ENCODE peak calls at places on chromosomes 5 and 9, in five cellular contexts. M is stomach, Y is transverse colon, R is sigmoid colon, O is spleen. P is an unnamed sample.

GRCh38 chr5:123776761-123777160 is 264.8 kb downstream of the CSNK1G3 start:
- DNase-seq in R (no peak), O (no peak), M (no peak), Y (no peak), P (no peak)

GRCh38 chr5:68141494-68141893 is 74.1 kb upstream of the PIK3R1 start:
- DNase-seq in M (no peak), R (no peak), Y (no peak), O (no peak), P (no peak)

GRCh38 chr9:130352081-130352480 is 86.5 kb downstream of the HMCN2 start:
- DNase-seq in R (no peak), O (no peak), Y (peak), M (no peak), P (no peak)

GRCh38 chr5:109304323-109304722 is 105.5 kb downstream of the PJA2 start:
- DNase-seq in R (no peak), M (no peak), O (no peak), Y (no peak), P (no peak)

GRCh38 chr9:71663931-71664459 is 104.3 kb downstream of the CEMIP2 start:
- DNase-seq in O (no peak), Y (no peak), R (no peak), M (no peak), P (no peak)

GRCh38 chr5:7991125-7991821 is 122.3 kb downstream of the MTRR start:
- DNase-seq in Y (no peak), O (no peak), R (no peak), M (no peak), P (no peak)

GRCh38 chr5:131389869-131390265 is 126.0 kb downstream of the CDC42SE2 start:
- DNase-seq in M (no peak), R (no peak), O (no peak), Y (no peak), P (no peak)

GRCh38 chr5:160799160-160799559 is 52.9 kb downstream of the ATP10B start:
- DNase-seq in R (no peak), M (no peak), Y (no peak), O (no peak), P (no peak)

GRCh38 chr5:155091063-155091648 is 77.6 kb downstream of the KIF4B start:
- DNase-seq in Y (no peak), M (no peak), O (no peak), R (no peak), P (no peak)

GRCh38 chr5:171989946-171990712 is 16.3 kb downstream of the FBXW11 start:
- DNase-seq in M (no peak), O (no peak), R (no peak), Y (no peak), P (no peak)

GRCh38 chr5:67588389-67588788 is 391.8 kb upstream of the CD180 start:
- DNase-seq in M (no peak), R (no peak), O (no peak), Y (no peak), P (no peak)

GRCh38 chr5:98839469-98840383 is 66.3 kb downstream of the RGMB start:
- DNase-seq in Y (no peak), M (no peak), R (no peak), O (peak), P (no peak)

GRCh38 chr9:102069969-102070368 is 331.5 kb upstream of the GRIN3A start:
- DNase-seq in R (no peak), M (no peak), O (no peak), Y (no peak), P (no peak)

GRCh38 chr9:31847963-31848362 is 536.5 kb upstream of the ACO1 start:
- DNase-seq in M (no peak), O (no peak), Y (no peak), R (no peak), P (no peak)

GRCh38 chr5:13503017-13503416 is 441.5 kb downstream of the DNAH5 start:
- DNase-seq in M (no peak), O (no peak), R (no peak), Y (no peak), P (no peak)

GRCh38 chr5:38453506-38453905 is 102.9 kb downstream of the LIFR start:
- DNase-seq in Y (no peak), R (no peak), M (no peak), O (no peak), P (no peak)

GRCh38 chr5:132273631-132274030 is 16.1 kb downstream of the PDLIM4 start:
- DNase-seq in M (no peak), R (no peak), O (no peak), Y (no peak), P (no peak)

GRCh38 chr5:54825005-54825404 is 160.4 kb downstream of the ESM1 start:
- DNase-seq in M (no peak), R (no peak), Y (no peak), O (no peak), P (no peak)

GRCh38 chr9:137634016-137634415 is 15.2 kb downstream of the EHMT1 start:
- DNase-seq in O (no peak), R (no peak), Y (no peak), M (no peak), P (no peak)

GRCh38 chr5:144142030-144142825 is 28.2 kb downstream of the YIPF5 start:
- DNase-seq in Y (no peak), O (no peak), R (no peak), M (no peak), P (no peak)

GRCh38 chr9:13960011-13960765 is 353.8 kb downstream of the NFIB start:
- DNase-seq in M (no peak), R (no peak), O (no peak), Y (no peak), P (no peak)

GRCh38 chr9:134101623-134102149 is 33.9 kb upstream of the BRD3 start:
- DNase-seq in M (no peak), R (no peak), O (no peak), Y (no peak), P (peak)

GRCh38 chr5:150001660-150002493 is 1.3 kb downstream of the HMGXB3 start:
- DNase-seq in M (peak), Y (peak), O (no peak), R (peak), P (no peak)

GRCh38 chr5:34687269-34688011 is 31.3 kb downstream of the RAI14 start:
- DNase-seq in Y (no peak), M (no peak), R (no peak), O (no peak), P (no peak)

GRCh38 chr5:43075319-43076293 is 35.5 kb upstream of the ANXA2R start:
- DNase-seq in O (no peak), Y (no peak), M (no peak), R (no peak), P (no peak)

GRCh38 chr5:164296603-164297080 is 791.2 kb downstream of the MAT2B start:
- DNase-seq in R (no peak), M (no peak), O (peak), Y (no peak), P (no peak)

GRCh38 chr5:69493235-69493925 is 790 bp downstream of the OCLN start:
- DNase-seq in M (peak), O (peak), Y (peak), R (no peak), P (peak)

GRCh38 chr5:100659080-100659479 is 123.9 kb downstream of the FAM174A start:
- DNase-seq in O (no peak), R (no peak), M (no peak), Y (no peak), P (no peak)

GRCh38 chr5:79417495-79417894 is 96.4 kb downstream of the HOMER1 start:
- DNase-seq in R (no peak), M (no peak), O (no peak), Y (no peak), P (no peak)

GRCh38 chr5:171395042-171395441 is 7.4 kb downstream of the NPM1 start:
- DNase-seq in O (no peak), R (no peak), Y (no peak), M (no peak), P (no peak)

GRCh38 chr5:76851713-76852369 is 2.0 kb downstream of the S100Z start:
- DNase-seq in Y (no peak), M (no peak), R (no peak), O (no peak), P (peak)

GRCh38 chr9:22446950-22447606 is 454 bp downstream of the DMRTA1 start:
- DNase-seq in M (peak), Y (peak), O (peak), R (peak), P (peak)

GRCh38 chr9:107784235-107784958 is 294.8 kb upstream of the KLF4 start:
- DNase-seq in O (peak), R (peak), M (no peak), Y (no peak), P (no peak)

GRCh38 chr9:135766707-135767106 is 64.7 kb downstream of the KCNT1 start:
- DNase-seq in O (no peak), R (no peak), Y (no peak), M (no peak), P (no peak)

GRCh38 chr9:123414226-123414625 is 58.2 kb downstream of the CRB2 start:
- DNase-seq in O (peak), R (no peak), M (no peak), Y (no peak), P (no peak)

GRCh38 chr5:154475613-154476342 is 2.2 kb downstream of the HAND1 start:
- DNase-seq in Y (no peak), O (no peak), R (peak), M (no peak), P (no peak)

GRCh38 chr5:93924628-93925027 is 183.2 kb upstream of the POU5F2 start:
- DNase-seq in Y (no peak), O (no peak), R (no peak), M (no peak), P (no peak)

GRCh38 chr9:128282500-128282899 is 6.4 kb downstream of the SWI5 start:
- DNase-seq in R (no peak), M (no peak), O (no peak), Y (no peak), P (no peak)

GRCh38 chr9:120350596-120350995 is 229.4 kb downstream of the CDK5RAP2 start:
- DNase-seq in M (no peak), R (no peak), O (no peak), Y (no peak), P (no peak)

GRCh38 chr9:107188376-107188775 is 94.7 kb upstream of the RAD23B start:
- DNase-seq in O (no peak), M (no peak), R (no peak), Y (no peak), P (no peak)

GRCh38 chr5:169268019-169268418 is 32.9 kb downstream of the SLIT3 start:
- DNase-seq in O (no peak), M (no peak), R (no peak), Y (no peak), P (no peak)

GRCh38 chr5:169263591-169263990 is 37.3 kb downstream of the SLIT3 start:
- DNase-seq in O (no peak), Y (no peak), M (no peak), R (no peak), P (no peak)

GRCh38 chr5:169270827-169271226 is 30.1 kb downstream of the SLIT3 start:
- DNase-seq in M (no peak), O (no peak), R (no peak), Y (no peak), P (no peak)

DNA sequence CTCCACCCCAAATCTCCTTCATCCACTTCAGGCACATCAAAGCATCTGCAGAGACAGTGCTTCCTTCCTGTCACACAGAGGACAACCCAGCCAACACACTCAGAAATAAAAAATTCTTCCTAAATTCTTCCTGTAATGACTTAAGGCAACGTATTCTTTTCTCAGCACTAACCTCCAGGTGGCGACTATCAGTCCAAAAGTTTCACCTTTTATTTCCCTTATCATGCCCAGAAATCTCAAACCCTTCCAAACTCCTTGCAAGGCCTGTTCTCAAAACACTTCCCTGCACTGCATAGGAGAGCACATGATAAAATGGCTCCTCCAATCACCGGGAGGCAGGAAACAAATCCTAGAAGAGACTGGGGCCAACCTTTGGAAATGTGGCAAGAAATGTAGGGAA is 35.1 kb downstream of the SLIT3 start:
- DNase-seq in Y (no peak), M (no peak), O (no peak), R (no peak), P (no peak)
- TF ChIP-seq CTCF in Y (no peak), M (no peak), O (no peak), R (no peak), P (no peak)

DNA sequence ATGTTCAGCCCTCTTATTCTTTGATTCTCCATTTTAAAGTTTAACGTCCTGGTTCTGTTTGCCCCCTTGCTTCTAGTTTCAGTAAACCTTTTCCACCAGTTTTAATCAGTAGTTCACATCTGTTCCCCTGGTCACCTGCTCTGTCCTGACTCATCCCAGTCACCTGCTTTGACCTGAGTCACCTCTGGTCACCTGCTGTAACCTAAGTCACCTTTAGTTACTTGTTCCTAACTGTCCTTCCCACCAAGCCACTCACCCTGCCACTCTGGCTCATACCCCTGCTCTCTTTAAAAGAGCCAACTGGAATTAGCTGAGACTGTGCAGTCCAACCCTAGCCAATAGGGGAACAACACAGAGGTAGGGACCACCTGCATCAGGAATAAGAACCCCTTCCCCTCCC is 43.0 kb downstream of the SEMA6A start:
- DNase-seq in Y (peak), O (no peak), M (no peak), R (no peak), P (no peak)
- TF ChIP-seq POLR2AphosphoS5 in Y (no peak), O (no peak), M (no peak), R (no peak), P (no peak)

GRCh38 chr5:181237758-181238385 is 5.8 kb downstream of the RACK1 start:
- DNase-seq in R (no peak), M (no peak), Y (no peak), O (no peak), P (no peak)

GRCh38 chr5:181241393-181241975 is 2.2 kb downstream of the RACK1 start:
- DNase-seq in M (no peak), Y (no peak), O (no peak), R (peak), P (no peak)

GRCh38 chr5:181236954-181237641 is 6.6 kb downstream of the RACK1 start:
- DNase-seq in O (no peak), R (no peak), M (no peak), Y (no peak), P (no peak)

GRCh38 chr5:181236471-181236870 is 7.2 kb downstream of the RACK1 start:
- DNase-seq in M (no peak), Y (no peak), O (no peak), R (no peak), P (no peak)

DNA sequence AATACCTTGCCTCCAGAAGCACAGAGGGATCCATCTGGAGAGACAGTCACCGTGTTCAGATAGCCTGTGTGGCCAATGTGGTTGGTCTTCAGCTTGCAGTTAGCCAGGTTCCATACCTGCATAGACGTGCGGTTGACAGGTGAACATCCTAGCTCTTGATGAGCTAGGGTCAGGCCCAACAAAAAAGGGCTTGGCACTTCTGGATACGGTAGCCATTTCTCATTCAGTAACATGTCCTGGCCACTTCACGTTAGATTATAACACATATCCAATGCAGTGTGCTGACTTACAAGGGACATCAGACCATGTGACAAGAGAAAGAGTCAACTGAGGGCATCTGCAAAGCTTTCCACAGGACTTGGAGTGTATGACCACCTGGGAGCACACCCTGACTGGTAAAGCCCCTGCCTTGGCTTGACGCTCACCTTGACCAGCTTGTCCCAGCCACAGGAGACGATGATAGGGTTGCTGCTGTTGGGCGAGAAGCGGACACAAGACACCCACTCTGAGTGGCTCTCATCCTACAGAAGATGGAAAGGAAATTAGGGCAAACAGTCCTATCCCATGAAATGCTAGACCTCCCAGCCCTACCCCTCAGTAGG is 4.5 kb downstream of the RACK1 start:
- DNase-seq in R (peak), Y (no peak), O (no peak), M (no peak), P (no peak)
- TF ChIP-seq POLR2A in R (no peak), Y (no peak), O (no peak), M (no peak), P (no peak)

GRCh38 chr9:98538203-98538602 is 170.5 kb downstream of the GABBR2 start:
- DNase-seq in O (no peak), R (no peak), M (no peak), Y (no peak), P (no peak)

GRCh38 chr9:98539954-98540353 is 168.8 kb downstream of the GABBR2 start:
- DNase-seq in Y (no peak), M (no peak), O (no peak), R (no peak), P (no peak)

GRCh38 chr9:98533866-98534265 is 174.9 kb downstream of the GABBR2 start:
- DNase-seq in R (no peak), O (no peak), M (no peak), Y (no peak), P (no peak)

GRCh38 chr9:98538626-98539031 is 170.1 kb downstream of the GABBR2 start:
- DNase-seq in Y (no peak), O (no peak), R (no peak), M (no peak), P (peak)

DNA sequence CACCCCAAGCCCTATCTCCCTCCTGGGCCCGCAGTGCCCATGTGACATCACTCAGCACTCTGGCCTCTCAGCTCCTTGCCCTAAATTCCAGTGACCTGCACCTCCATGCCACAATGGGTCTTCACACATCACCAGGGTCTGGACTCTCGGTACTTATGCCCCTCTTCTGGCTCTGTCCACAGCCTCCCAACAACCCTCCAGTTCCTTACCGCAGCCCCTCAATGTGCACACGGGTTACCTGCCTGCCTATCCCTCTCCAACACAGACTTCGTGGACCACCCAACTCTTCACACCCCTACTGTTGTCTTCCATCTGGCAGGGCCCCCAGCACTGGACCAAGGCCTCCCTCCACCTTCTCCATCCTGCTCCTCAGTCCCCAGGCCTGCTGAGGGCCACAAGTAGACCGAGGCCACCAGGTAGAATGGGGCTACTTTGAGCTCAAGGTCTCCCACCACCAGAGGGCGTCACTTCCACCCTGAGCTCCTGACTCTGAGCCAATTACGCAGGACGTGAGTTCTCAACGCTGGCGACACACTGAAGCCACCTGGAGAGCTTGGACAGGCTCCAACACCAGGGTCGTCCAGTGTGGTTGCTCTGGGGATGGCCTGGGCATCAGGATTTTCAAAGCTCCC is 172.1 kb downstream of the GABBR2 start:
- DNase-seq in M (no peak), Y (peak), O (no peak), R (no peak), P (no peak)
- TF ChIP-seq CTCF in M (no peak), Y (peak), O (no peak), R (no peak), P (peak)

GRCh38 chr5:141040763-141041426 is 10.3 kb upstream of the PCDHB1 start:
- DNase-seq in Y (peak), O (peak), R (peak), M (peak), P (peak)
- TF ChIP-seq POLR2AphosphoS5 in Y (peak), O (peak), R (peak), M (peak), P (peak)

DNA sequence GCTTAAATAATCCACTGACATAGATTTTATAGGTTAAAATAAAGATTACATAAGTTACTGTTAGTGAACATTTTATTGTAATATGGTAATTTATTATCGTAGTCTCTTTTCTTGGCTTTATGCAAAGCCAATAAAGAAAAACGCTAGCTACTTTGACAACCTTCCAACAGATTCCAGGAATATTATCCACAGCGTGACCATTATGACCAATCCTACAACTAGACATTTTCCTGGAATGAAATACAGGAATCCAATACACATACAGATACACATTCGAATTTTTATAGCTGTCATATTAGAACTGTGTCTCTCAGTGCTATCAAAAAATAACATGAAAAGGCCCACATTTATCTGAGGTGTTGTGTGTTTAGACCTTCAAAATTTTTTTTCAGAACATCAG is 13.1 kb downstream of the RPS23 start:
- DNase-seq in O (no peak), Y (no peak), M (no peak), R (no peak), P (no peak)
- TF ChIP-seq POLR2A in O (no peak), Y (no peak), M (no peak), R (no peak), P (no peak)

P was measured in upper lobe of left lung.